ENCODE peak calls at places on chromosomes 11 and 22, in four cellular contexts. W is Calu3; Z is CD4-positive, CD25-positive, alpha-beta regulatory T cell; U is GM10248. N is an unnamed sample.

GRCh38 chr11:5368502-5369043 is 15.0 kb upstream of the OR51M1 start:
- DNase-seq in W (no peak), Z (no peak), U (no peak), N (no peak)

GRCh38 chr22:25002241-25002985 is 49.9 kb downstream of the KIAA1671 start:
- DNase-seq in W (no peak), Z (no peak), U (no peak), N (no peak)

GRCh38 chr11:85809191-85809590 is 1.8 kb downstream of the SYTL2 start:
- DNase-seq in W (no peak), Z (no peak), U (peak; percentile 27), N (no peak)

GRCh38 chr22:36562261-36562835 is 33.4 kb upstream of the EIF3D start:
- DNase-seq in W (peak; percentile 46), Z (no peak), U (no peak), N (peak; percentile 52)

GRCh38 chr22:45235851-45236342 is 4.8 kb downstream of the KIAA0930 start:
- DNase-seq in W (no peak), Z (no peak), U (no peak), N (no peak)

GRCh38 chr22:27706489-27706888 is 95.1 kb downstream of the MN1 start:
- DNase-seq in W (no peak), Z (no peak), U (no peak), N (no peak)

GRCh38 chr11:120647681-120648080 is 136.1 kb downstream of the GRIK4 start:
- DNase-seq in W (no peak), Z (no peak), U (no peak), N (no peak)

GRCh38 chr22:20606041-20606783 is 98.8 kb downstream of the MED15 start:
- DNase-seq in W (peak; percentile 86), Z (peak; percentile 41), U (peak; percentile 85), N (peak; percentile 82)

GRCh38 chr11:56967726-56968125 is 21.0 kb upstream of the OR5AK2 start:
- DNase-seq in W (no peak), Z (no peak), U (no peak), N (no peak)

GRCh38 chr11:110830344-110831141 is 118.3 kb upstream of the ARHGAP20 start:
- DNase-seq in W (no peak), Z (no peak), U (no peak), N (no peak)

GRCh38 chr11:98728421-98728820 is 292.3 kb upstream of the CNTN5 start:
- DNase-seq in W (no peak), Z (no peak), U (no peak), N (no peak)

GRCh38 chr11:114441921-114442320 is 2.7 kb downstream of the REXO2 start:
- DNase-seq in W (no peak), Z (no peak), U (no peak), N (no peak)

GRCh38 chr11:71505781-71506180 is 21.3 kb upstream of the KRTAP5-7 start:
- DNase-seq in W (no peak), Z (no peak), U (no peak), N (no peak)

GRCh38 chr11:12278766-12279671 is 98.4 kb upstream of the PARVA start:
- DNase-seq in W (no peak), Z (no peak), U (no peak), N (peak; percentile 27)

GRCh38 chr11:69913591-69914285 is 94.5 kb upstream of the FGF3 start:
- DNase-seq in W (no peak), Z (no peak), U (no peak), N (no peak)

GRCh38 chr22:45069925-45070324 is 60.1 kb upstream of the PHF21B start:
- DNase-seq in W (no peak), Z (no peak), U (no peak), N (peak; percentile 32)

GRCh38 chr11:13368041-13368446 is 90.5 kb downstream of the BMAL1 start:
- DNase-seq in W (no peak), Z (no peak), U (no peak), N (peak; percentile 17)

GRCh38 chr11:127345819-127346459 is 345.4 kb upstream of the KIRREL3 start:
- DNase-seq in W (peak; percentile 21), Z (no peak), U (peak; percentile 57), N (peak; percentile 24)

GRCh38 chr11:723120-723883 is 17.3 kb downstream of the EPS8L2 start:
- DNase-seq in W (peak; percentile 59), Z (peak; percentile 40), U (peak; percentile 73), N (peak; percentile 52)

GRCh38 chr22:42780070-42780540 is 59.4 kb upstream of the A4GALT start:
- DNase-seq in W (peak; percentile 68), Z (peak; percentile 24), U (peak; percentile 74), N (peak; percentile 90)

GRCh38 chr11:111951565-111951964 is 14.4 kb downstream of the DIXDC1 start:
- DNase-seq in W (no peak), Z (no peak), U (no peak), N (no peak)

GRCh38 chr22:41474878-41475451 is 6.0 kb downstream of the ACO2 start:
- DNase-seq in W (no peak), Z (no peak), U (no peak), N (no peak)

GRCh38 chr11:1460396-1460795 is 26.2 kb downstream of the MOB2 start:
- DNase-seq in W (no peak), Z (no peak), U (no peak), N (no peak)

GRCh38 chr22:50302564-50302963 is 4.9 kb downstream of the PLXNB2 start:
- DNase-seq in W (no peak), Z (no peak), U (no peak), N (no peak)

GRCh38 chr22:49953027-49953679 is 7.4 kb upstream of the PIM3 start:
- DNase-seq in W (peak; percentile 65), Z (no peak), U (no peak), N (no peak)

GRCh38 chr11:65629579-65629978 is 8.3 kb upstream of the SIPA1 start:
- DNase-seq in W (no peak), Z (no peak), U (no peak), N (no peak)

GRCh38 chr11:83221694-83222093 is 28.2 kb downstream of the ANKRD42 start:
- DNase-seq in W (no peak), Z (no peak), U (no peak), N (no peak)

GRCh38 chr11:73325036-73325981 is 17.2 kb downstream of the ARHGEF17 start:
- DNase-seq in W (no peak), Z (no peak), U (peak; percentile 88), N (no peak)

GRCh38 chr11:69006816-69007215 is 6.2 kb downstream of the MRGPRF start:
- DNase-seq in W (no peak), Z (no peak), U (no peak), N (no peak)